ENCODE peak calls at places on chromosomes 3 and 15, in five cellular contexts. W, N, Q, O and I are unnamed samples.

GRCh38 chr15:41730543-41730942 is 43.7 kb upstream of the MAPKBP1 start:
- DNase-seq in W (no peak), N (no peak), Q (no peak), O (no peak), I (no peak)

GRCh38 chr3:51340989-51341636 is 44.0 kb upstream of the MANF start:
- DNase-seq in W (no peak), N (no peak), Q (no peak), O (peak; percentile 33), I (no peak)

GRCh38 chr3:121979246-121979645 is 42.8 kb downstream of the ILDR1 start:
- DNase-seq in W (no peak), N (no peak), Q (no peak), O (no peak), I (no peak)

GRCh38 chr3:125349556-125350165 is 25.5 kb downstream of the ZNF148 start:
- DNase-seq in W (no peak), N (no peak), Q (no peak), O (no peak), I (no peak)

GRCh38 chr15:65960586-65960985 is 91.3 kb downstream of the RAB11A start:
- DNase-seq in W (no peak), N (no peak), Q (no peak), O (no peak), I (no peak)

GRCh38 chr15:101498731-101499480 is 9.4 kb upstream of the PCSK6 start:
- DNase-seq in W (no peak), N (no peak), Q (no peak), O (no peak), I (peak; percentile 41)

GRCh38 chr3:69231929-69232437 is 109.6 kb upstream of the LMOD3 start:
- DNase-seq in W (peak; percentile 29), N (no peak), Q (peak; percentile 52), O (peak; percentile 42), I (no peak)

GRCh38 chr3:25585361-25586166 is 79.1 kb downstream of the TOP2B start:
- DNase-seq in W (no peak), N (peak; percentile 20), Q (no peak), O (no peak), I (no peak)

GRCh38 chr3:12300137-12300536 is 11.3 kb downstream of the PPARG start:
- DNase-seq in W (peak; percentile 36), N (no peak), Q (no peak), O (no peak), I (no peak)

GRCh38 chr15:50906954-50907865 is 1.3 kb upstream of the AP4E1 start:
- DNase-seq in W (peak; percentile 52), N (no peak), Q (peak; percentile 32), O (no peak), I (no peak)

GRCh38 chr3:165749241-165749640 is 88.0 kb downstream of the BCHE start:
- DNase-seq in W (no peak), N (no peak), Q (no peak), O (no peak), I (no peak)

GRCh38 chr3:150286390-150287147 is 121.5 kb upstream of the TSC22D2 start:
- DNase-seq in W (peak; percentile 14), N (no peak), Q (no peak), O (peak; percentile 64), I (peak; percentile 46)

GRCh38 chr15:93047621-93048425 is 41.2 kb downstream of the RGMA start:
- DNase-seq in W (no peak), N (no peak), Q (no peak), O (no peak), I (no peak)

GRCh38 chr3:190003730-190004129 is 117.0 kb downstream of the P3H2 start:
- DNase-seq in W (no peak), N (peak; percentile 34), Q (no peak), O (peak; percentile 61), I (no peak)

GRCh38 chr3:145854486-145854885 is 306.5 kb downstream of the PLOD2 start:
- DNase-seq in W (no peak), N (no peak), Q (no peak), O (no peak), I (no peak)

GRCh38 chr3:194560047-194560446 is 73.2 kb downstream of the TMEM44 start:
- DNase-seq in W (no peak), N (no peak), Q (no peak), O (no peak), I (no peak)

GRCh38 chr15:87144775-87145174 is 1065.1 kb downstream of the AGBL1 start:
- DNase-seq in W (no peak), N (no peak), Q (no peak), O (peak; percentile 5), I (no peak)

GRCh38 chr3:159082514-159082913 is 280.7 kb downstream of the MFSD1 start:
- DNase-seq in W (no peak), N (no peak), Q (no peak), O (peak; percentile 1), I (no peak)

GRCh38 chr3:51681453-51681852 is 10.4 kb downstream of the TEX264 start:
- DNase-seq in W (peak; percentile 66), N (peak; percentile 51), Q (peak; percentile 34), O (peak; percentile 48), I (no peak)

GRCh38 chr15:29103825-29104565 is 165.6 kb downstream of the NSMCE3 start:
- DNase-seq in W (peak; percentile 64), N (no peak), Q (peak; percentile 44), O (peak; percentile 92), I (no peak)

GRCh38 chr3:179769411-179770247 is 116.8 kb downstream of the USP13 start:
- DNase-seq in W (peak; percentile 38), N (no peak), Q (no peak), O (no peak), I (no peak)

GRCh38 chr15:98713585-98714001 is 65.3 kb downstream of the IGF1R start:
- DNase-seq in W (peak; percentile 49), N (no peak), Q (peak; percentile 53), O (no peak), I (no peak)

DNA sequence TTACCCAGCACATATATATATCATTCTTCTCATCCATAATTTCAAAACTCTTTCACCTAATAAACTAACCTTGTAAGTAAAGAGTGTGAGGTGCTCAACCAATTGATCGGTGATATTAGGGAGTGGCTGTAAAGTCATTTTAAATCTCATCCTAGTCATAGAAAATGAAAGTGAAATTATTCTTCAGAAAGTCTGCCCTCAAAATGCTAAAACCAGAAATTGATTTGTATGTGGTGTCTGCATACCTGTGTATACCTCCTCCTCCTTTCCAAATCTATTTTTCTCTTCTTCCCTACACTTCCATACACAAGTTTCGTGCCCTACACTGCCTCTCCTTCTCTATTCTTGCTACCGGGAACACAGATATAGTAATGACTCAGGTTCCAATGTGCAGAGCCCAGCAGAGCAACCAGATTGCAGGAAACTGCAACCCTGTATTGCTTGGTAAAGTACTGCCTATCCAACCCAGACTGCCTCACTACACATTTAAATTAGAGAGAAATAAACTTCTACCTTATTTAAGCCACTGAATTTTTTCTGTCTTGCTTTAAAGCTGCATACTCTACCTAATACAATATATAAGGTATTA is 7.4 kb upstream of the TBC1D5 start:
- DNase-seq in W (no peak), N (no peak), Q (no peak), O (no peak), I (no peak)
- H3K4me3 ChIP-seq in W (no peak overlapping the region), N (no peak overlapping the region), Q (peak overlapping the region; percentile 24), O (no peak overlapping the region), I (no peak overlapping the region)

GRCh38 chr3:128226186-128226725 is 73.0 kb downstream of the EEFSEC start:
- DNase-seq in W (no peak), N (no peak), Q (no peak), O (no peak), I (no peak)

GRCh38 chr3:128226794-128227399 is 73.6 kb downstream of the EEFSEC start:
- DNase-seq in W (peak; percentile 42), N (no peak), Q (no peak), O (peak; percentile 58), I (no peak)

GRCh38 chr3:128218476-128218829 is 65.2 kb downstream of the EEFSEC start:
- DNase-seq in W (no peak), N (no peak), Q (no peak), O (no peak), I (no peak)

GRCh38 chr3:128218858-128219257 is 65.6 kb downstream of the EEFSEC start:
- DNase-seq in W (no peak), N (no peak), Q (no peak), O (no peak), I (no peak)

DNA sequence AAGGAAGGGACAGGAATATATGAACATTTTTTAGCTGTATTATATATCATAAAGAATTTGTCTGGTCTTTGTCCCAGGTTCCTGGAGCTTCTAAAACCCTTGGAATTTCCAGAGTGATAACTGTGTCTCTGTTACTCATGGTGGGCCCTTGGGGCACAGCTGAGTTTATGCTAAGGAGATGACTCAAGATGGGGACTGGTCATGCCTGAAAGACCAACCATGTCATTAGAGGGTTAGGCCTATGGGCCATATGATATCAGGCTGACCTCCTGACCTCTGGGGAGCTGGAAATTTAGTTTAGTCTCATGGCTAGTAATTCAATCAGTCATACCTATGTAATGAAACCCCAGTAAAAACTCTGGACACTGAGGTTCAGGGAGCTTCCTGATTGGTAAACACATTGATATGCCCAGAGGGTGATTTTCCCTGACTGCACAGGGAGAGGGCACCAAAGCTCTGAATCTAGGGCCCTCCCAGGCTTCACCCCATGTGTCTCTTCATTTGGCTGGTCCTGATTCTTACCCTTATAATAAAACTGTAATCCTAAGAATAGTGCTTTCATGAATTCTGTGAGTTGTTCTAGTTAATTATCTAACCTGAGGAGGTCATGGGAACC is 69.6 kb downstream of the EEFSEC start:
- DNase-seq in W (no peak), N (no peak), Q (no peak), O (no peak), I (no peak)
- TF ChIP-seq CTCF in W (no peak), N (no peak), Q (no peak), O (no peak), I (no peak)

GRCh38 chr3:129619726-129620162 is 13.3 kb upstream of the PLXND1 start:
- DNase-seq in W (no peak), N (no peak), Q (no peak), O (no peak), I (no peak)

GRCh38 chr3:129616713-129617112 is 10.2 kb upstream of the PLXND1 start:
- DNase-seq in W (peak; percentile 39), N (no peak), Q (no peak), O (peak; percentile 62), I (no peak)

GRCh38 chr3:129617381-129618185 is 11.1 kb upstream of the PLXND1 start:
- DNase-seq in W (peak; percentile 1), N (no peak), Q (no peak), O (no peak), I (no peak)

GRCh38 chr3:129618901-129619671 is 12.6 kb upstream of the PLXND1 start:
- DNase-seq in W (no peak), N (no peak), Q (no peak), O (no peak), I (no peak)

GRCh38 chr3:129618186-129618820 is 11.8 kb upstream of the PLXND1 start:
- DNase-seq in W (peak; percentile 4), N (no peak), Q (no peak), O (no peak), I (no peak)
- H3K4me3 ChIP-seq in W (no peak overlapping the region), N (no peak overlapping the region), Q (no peak overlapping the region), O (no peak overlapping the region), I (no peak overlapping the region)

DNA sequence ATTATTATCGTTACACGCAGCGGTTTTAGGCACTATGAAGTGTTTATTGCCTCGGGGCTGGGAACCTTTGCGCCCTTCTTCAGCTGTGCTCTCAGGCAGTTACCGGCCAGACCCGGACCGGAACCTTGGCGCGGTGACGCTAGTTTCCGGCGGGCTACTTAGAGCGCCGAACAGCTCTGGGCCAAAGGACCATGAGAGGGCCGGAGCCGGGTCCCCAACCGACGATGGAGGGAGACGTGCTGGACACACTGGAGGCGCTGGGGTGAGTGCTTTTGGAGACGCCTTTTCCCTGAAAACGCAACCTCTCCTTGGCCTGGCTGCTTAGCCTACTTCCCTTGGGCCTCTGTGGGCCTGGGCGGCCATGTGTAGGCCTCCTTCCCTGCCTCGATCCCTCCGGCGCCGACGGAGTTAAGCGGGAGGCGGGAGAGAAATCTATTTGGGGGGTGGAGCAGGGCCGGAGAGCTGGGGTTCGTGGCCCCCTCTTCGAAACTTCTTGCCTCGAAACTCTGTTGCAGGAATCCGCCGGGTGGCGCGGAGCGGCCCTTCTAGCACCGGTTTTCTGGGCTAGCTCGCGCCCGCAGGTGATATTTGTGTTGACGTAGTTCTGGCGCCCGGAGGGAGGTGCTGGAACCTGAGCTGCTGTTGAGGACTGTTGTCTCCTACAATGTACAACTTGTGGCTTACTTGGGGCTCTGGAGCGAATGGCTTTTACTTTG is at the start of gene FAM98B:
- DNase-seq in W (peak; percentile 92), N (peak; percentile 88), Q (peak; percentile 92), O (peak; percentile 94), I (peak; percentile 74)
- TF ChIP-seq CTCF in W (no peak), N (no peak), Q (no peak), O (no peak), I (no peak)